ENCODE peak calls at places on chromosomes 3 and 15, in ten cellular contexts. W is lower lobe of right lung, L is OCI-LY7, T is heart right ventricle, V is endothelial cell of umbilical vein, X is Calu3, Q is mesothelial cell of epicardium, A is left ventricle myocardium inferior, G is astrocyte of the spinal cord, R is AG10803. N is an unnamed sample.

GRCh38 chr3:191352014-191352413 is 21.7 kb upstream of the UTS2B start:
- DNase-seq in W (no peak), L (no peak), T (no peak), V (peak), X (no peak), Q (no peak), A (no peak), G (no peak), R (no peak), N (no peak)

GRCh38 chr15:41001524-41001923 is 48.3 kb downstream of the CHAC1 start:
- DNase-seq in W (no peak), L (no peak), T (no peak), V (peak), X (no peak), Q (no peak), A (no peak), G (no peak), R (no peak), N (no peak)

GRCh38 chr15:29090617-29091466 is 178.8 kb downstream of the NSMCE3 start:
- DNase-seq in W (no peak), L (peak), T (no peak), V (no peak), X (no peak), Q (no peak), A (no peak), G (no peak), R (no peak), N (no peak)

GRCh38 chr3:16056210-16056607 is 118.3 kb upstream of the GALNT15 start:
- DNase-seq in W (no peak), L (no peak), T (no peak), V (peak), X (no peak), Q (no peak), A (no peak), G (peak), R (peak), N (no peak)

GRCh38 chr15:67066041-67067021 is 929 bp downstream of the SMAD3 start:
- DNase-seq in W (no peak), L (peak), T (no peak), V (peak), X (peak), Q (peak), A (peak), G (no peak), R (no peak), N (peak)

GRCh38 chr3:52247455-52248164 is 2.1 kb downstream of the PPM1M start:
- DNase-seq in W (no peak), L (no peak), T (no peak), V (no peak), X (no peak), Q (no peak), A (no peak), G (no peak), R (no peak), N (no peak)

GRCh38 chr15:49301562-49301961 is 121.5 kb upstream of the FGF7 start:
- DNase-seq in W (no peak), L (no peak), T (no peak), V (no peak), X (no peak), Q (no peak), A (no peak), G (peak), R (peak), N (no peak)

GRCh38 chr15:81992523-81992922 is 53.3 kb downstream of the MEX3B start:
- DNase-seq in W (no peak), L (no peak), T (no peak), V (no peak), X (no peak), Q (no peak), A (no peak), G (no peak), R (no peak), N (no peak)

GRCh38 chr3:19173945-19174344 is 25.6 kb downstream of the KCNH8 start:
- DNase-seq in W (no peak), L (no peak), T (no peak), V (no peak), X (no peak), Q (no peak), A (no peak), G (no peak), R (no peak), N (no peak)
- TF ChIP-seq CTCF in W (no peak), L (no peak), T (no peak), V (no peak), X (no peak), Q (peak), A (no peak), G (no peak), R (no peak), N (no peak)

GRCh38 chr3:57434041-57434440 is 110.1 kb downstream of the DNAH12 start:
- DNase-seq in W (no peak), L (peak), T (no peak), V (peak), X (peak), Q (no peak), A (no peak), G (peak), R (peak), N (no peak)
- TF ChIP-seq CTCF in W (peak), L (peak), T (peak), V (peak), X (no peak), Q (peak), A (peak), G (peak), R (peak), N (peak)

DNA sequence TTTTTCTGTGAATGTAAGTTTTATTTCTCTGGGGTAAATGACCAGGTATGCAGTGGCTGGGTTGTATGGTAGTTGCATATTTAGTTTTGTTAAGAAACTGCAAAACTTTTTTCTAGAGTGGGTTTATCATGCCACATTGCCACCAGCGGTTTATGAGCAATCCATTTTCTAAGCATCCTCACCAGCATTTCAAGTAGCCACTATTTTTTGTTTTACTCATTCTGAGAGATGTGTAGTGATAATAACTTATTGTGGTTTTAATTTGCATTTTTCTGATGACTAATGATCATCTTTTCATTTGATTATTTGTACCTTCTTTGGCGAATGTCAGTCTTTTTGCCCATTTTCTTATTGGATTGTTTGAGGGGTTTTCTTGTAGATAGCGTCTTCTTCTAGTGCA is 56.2 kb downstream of the SPRED1 start:
- DNase-seq in W (no peak), L (no peak), T (no peak), V (no peak), X (no peak), Q (no peak), A (no peak), G (no peak), R (no peak), N (no peak)
- TF ChIP-seq CTCF in W (no peak), L (no peak), T (no peak), V (no peak), X (no peak), Q (no peak), A (no peak), G (no peak), R (no peak), N (no peak)

GRCh38 chr3:174002543-174002942 is 605.0 kb downstream of the NLGN1 start:
- DNase-seq in W (no peak), L (no peak), T (no peak), V (peak), X (peak), Q (no peak), A (no peak), G (peak), R (no peak), N (no peak)
- TF ChIP-seq CTCF in W (no peak), L (peak), T (no peak), V (peak), X (peak), Q (no peak), A (peak), G (peak), R (peak), N (no peak)

GRCh38 chr3:172333042-172333377 is 115.2 kb downstream of the GHSR start:
- DNase-seq in W (no peak), L (no peak), T (no peak), V (no peak), X (no peak), Q (no peak), A (no peak), G (no peak), R (no peak), N (no peak)

GRCh38 chr3:172332256-172333041 is 115.8 kb downstream of the GHSR start:
- DNase-seq in W (peak), L (peak), T (peak), V (peak), X (peak), Q (peak), A (peak), G (peak), R (peak), N (peak)

GRCh38 chr3:172334743-172335142 is 113.5 kb downstream of the GHSR start:
- DNase-seq in W (no peak), L (no peak), T (no peak), V (no peak), X (no peak), Q (no peak), A (no peak), G (no peak), R (no peak), N (no peak)

GRCh38 chr3:172330413-172330812 is 117.8 kb downstream of the GHSR start:
- DNase-seq in W (no peak), L (no peak), T (no peak), V (no peak), X (no peak), Q (no peak), A (no peak), G (no peak), R (no peak), N (no peak)

GRCh38 chr3:172333692-172334457 is 114.4 kb downstream of the GHSR start:
- DNase-seq in W (no peak), L (no peak), T (no peak), V (no peak), X (no peak), Q (no peak), A (no peak), G (no peak), R (no peak), N (no peak)
- TF ChIP-seq CTCF in W (no peak), L (peak), T (peak), V (peak), X (peak), Q (no peak), A (peak), G (peak), R (no peak), N (no peak)